ENCODE peak calls at places on chromosomes 5 and 9, in five cellular contexts. I is lower lobe of right lung, H is sigmoid colon, M is esophagus squamous epithelium, T is PC-9. U is an unnamed sample.

GRCh38 chr9:110977259-110977709 is 61.0 kb downstream of the LPAR1 start:
- DNase-seq in M (no peak), I (no peak), H (no peak), T (peak), U (no peak)

GRCh38 chr5:178063277-178063676 is 50.1 kb upstream of the N4BP3 start:
- DNase-seq in M (no peak), H (no peak), I (no peak), T (no peak), U (no peak)

GRCh38 chr5:102758576-102758975 is 3.5 kb downstream of the PAM start:
- DNase-seq in T (no peak), I (no peak), M (no peak), H (no peak), U (no peak)

GRCh38 chr9:75712690-75713089 is 177.8 kb upstream of the PCSK5 start:
- DNase-seq in I (no peak), M (no peak), T (no peak), H (no peak), U (no peak)

GRCh38 chr9:12554636-12555035 is 138.5 kb upstream of the TYRP1 start:
- DNase-seq in T (no peak), M (no peak), H (no peak), I (no peak), U (no peak)

GRCh38 chr9:120846251-120846869 is 3.6 kb upstream of the PSMD5 start:
- DNase-seq in T (no peak), M (no peak), H (no peak), I (no peak), U (no peak)

GRCh38 chr9:131809941-131810344 is 70.1 kb upstream of the RAPGEF1 start:
- DNase-seq in T (no peak), I (no peak), M (no peak), H (no peak), U (no peak)

GRCh38 chr9:3903273-3903672 is 377.5 kb upstream of the RFX3 start:
- DNase-seq in I (no peak), M (no peak), T (no peak), H (no peak), U (no peak)

GRCh38 chr5:124773291-124774001 is 27.0 kb upstream of the ZNF608 start:
- DNase-seq in T (no peak), H (no peak), M (no peak), I (no peak), U (no peak)

GRCh38 chr5:157718529-157718928 is 12.7 kb upstream of the THG1L start:
- DNase-seq in I (no peak), H (no peak), T (no peak), M (no peak), U (no peak)

GRCh38 chr5:147092044-147092443 is 142.8 kb upstream of the STK32A start:
- DNase-seq in I (no peak), H (no peak), M (no peak), T (no peak), U (no peak)

GRCh38 chr5:121497176-121497575 is 354.5 kb upstream of the FTMT start:
- DNase-seq in I (no peak), H (no peak), T (no peak), M (no peak), U (no peak)

GRCh38 chr9:438961-439768 is 224.5 kb downstream of the DOCK8 start:
- DNase-seq in M (no peak), I (no peak), H (peak), T (no peak), U (no peak)

GRCh38 chr9:441131-441530 is 226.5 kb downstream of the DOCK8 start:
- DNase-seq in I (no peak), T (no peak), H (no peak), M (no peak), U (no peak)

GRCh38 chr9:438066-438465 is 223.4 kb downstream of the DOCK8 start:
- DNase-seq in I (no peak), M (no peak), T (no peak), H (no peak), U (no peak)

DNA sequence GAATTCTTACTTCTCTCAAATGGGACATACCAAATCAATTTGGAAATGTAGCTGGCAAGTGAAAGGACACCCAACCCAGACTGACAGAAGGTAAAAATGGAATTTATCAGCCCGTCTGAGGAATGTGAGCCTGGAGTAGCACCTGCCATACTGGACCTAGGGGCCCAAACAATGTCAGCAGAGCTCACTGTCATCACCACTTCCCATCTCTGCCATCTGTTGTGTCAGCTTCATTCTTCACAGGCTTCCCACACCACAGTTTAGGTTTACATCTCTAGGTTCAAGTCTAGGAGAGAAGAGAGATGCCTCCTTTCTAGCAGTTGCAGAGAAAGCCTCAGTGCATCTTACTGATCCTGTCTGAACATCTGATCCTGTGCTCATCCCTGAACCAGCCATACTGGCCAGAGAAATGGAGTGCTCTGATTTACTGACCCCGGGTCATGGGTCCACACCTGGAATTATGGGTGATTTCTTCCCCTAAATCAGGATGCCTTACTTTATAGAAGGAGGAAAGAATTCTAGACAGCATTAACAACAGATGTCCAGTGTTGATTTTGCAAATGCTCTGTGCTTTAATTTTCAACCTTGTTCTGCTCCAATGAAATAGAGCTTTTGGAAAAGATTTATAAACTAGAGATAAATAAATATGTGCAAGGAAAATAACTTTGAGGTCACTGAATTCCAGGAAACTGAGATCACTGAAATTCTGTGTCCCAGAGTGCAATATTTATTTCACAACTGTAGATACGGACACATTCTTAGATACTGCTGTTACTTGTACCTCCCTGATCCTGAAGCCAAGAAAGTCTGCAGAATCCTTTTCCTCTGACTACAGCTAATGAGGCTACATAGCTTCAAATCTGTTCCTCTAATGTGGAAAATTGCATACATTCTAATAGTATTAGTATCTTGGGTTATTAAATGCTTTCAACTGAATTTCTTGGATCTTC is 222.7 kb downstream of the DOCK8 start:
- DNase-seq in I (no peak), T (peak), H (no peak), M (no peak), U (no peak)
- H3K27ac ChIP-seq in I (peak), T (peak), H (peak), M (peak), U (peak)

GRCh38 chr9:109017493-109017892 is 4.2 kb upstream of the CTNNAL1 start:
- DNase-seq in T (no peak), I (no peak), H (no peak), M (no peak), U (no peak)
- H3K27ac ChIP-seq in T (no peak), I (peak), H (no peak), M (no peak), U (no peak)

DNA sequence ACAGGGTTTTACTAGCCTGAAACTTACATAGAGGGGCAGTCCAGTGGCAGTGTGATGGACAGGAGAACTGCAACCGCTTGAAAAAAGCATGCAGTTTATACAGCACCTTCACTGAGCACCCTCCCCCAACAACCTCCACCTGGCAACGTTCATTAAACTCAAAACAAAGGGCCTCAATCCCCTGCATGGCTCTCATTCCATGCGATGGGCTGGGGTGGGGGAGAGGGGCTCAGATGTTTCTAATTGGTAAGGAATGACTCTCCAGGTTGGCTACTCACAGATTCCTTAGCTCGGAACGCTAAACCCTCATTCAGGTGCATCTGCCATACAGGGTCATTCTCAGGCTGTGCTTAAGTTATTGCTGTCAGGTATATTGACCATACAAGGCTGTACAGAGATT is 80.9 kb upstream of the ITGA1 start:
- DNase-seq in T (no peak), H (no peak), M (no peak), I (no peak), U (no peak)
- H3K27ac ChIP-seq in T (no peak), H (no peak), M (no peak), I (no peak), U (no peak)

DNA sequence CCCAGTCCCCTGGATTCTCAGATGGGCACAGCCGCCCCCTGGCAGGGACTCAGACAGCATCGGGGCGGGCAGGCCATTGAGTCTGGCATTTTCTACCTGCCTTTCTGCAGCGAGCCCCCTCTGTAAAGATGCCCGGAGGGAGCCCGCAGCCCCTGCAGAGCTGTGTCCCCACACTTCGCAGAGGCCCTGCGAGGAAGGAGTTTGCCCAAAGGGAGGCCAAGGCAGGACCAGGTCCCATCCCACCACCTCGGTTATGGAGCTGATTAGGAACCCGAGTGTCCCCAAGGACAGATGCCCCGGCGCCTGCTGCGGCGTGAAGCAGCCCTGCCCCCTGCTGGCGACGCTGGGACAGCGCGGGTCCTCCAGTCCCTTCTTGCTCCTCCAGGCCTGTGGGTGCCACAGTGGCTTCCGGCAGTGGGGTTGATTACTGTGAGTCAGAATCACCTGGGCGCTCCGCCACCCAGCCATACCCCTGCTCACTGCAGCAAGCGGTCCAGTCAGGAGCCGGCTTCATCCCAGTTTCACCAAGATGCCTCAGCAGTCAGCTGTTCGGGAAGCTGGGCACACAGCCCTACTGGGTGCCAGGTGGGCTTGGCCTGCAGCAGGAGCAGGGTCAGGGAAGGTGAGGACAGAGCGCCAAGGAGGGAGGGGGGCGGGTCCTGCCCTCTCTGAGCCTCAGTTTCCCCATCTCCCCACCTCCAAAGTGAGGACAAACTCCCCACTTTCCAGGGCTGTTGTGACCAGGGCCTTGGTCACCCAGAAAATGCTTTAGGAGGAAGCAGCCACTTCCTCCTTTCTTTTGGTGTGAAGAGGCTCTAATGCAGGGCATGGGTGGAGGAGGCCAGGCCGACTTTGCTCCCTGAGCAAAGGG is 117.1 kb downstream of the RXRA start:
- DNase-seq in I (peak), M (peak), T (peak), H (peak), U (peak)
- H3K27ac ChIP-seq in I (peak), M (peak), T (no peak), H (no peak), U (no peak)

DNA sequence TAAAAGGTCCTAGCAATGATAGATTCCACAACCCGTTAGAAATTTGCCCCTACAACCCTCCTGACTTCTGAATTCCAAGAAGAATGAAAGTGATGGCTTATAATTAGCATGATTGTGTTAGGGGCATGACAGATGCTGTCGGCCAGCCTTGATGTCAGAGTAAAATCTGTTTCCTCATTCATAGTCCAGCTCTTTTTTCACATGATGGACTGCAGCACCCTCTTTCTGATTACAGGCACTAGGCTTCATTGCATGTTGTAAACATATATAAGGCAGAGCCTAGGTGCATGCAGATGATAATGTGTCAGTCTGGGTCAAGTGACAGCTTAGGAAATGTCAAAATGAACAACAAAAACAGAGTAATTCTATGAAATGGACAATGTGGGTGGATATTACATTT is 226.8 kb downstream of the PDE4D start:
- DNase-seq in H (no peak), T (no peak), I (no peak), M (no peak), U (no peak)
- H3K27ac ChIP-seq in H (no peak), T (no peak), I (no peak), M (no peak), U (no peak)

GRCh38 chr5:132013711-132014110 is 2.3 kb upstream of the ACSL6 start:
- DNase-seq in M (no peak), I (peak), H (no peak), T (no peak), U (no peak)
- H3K27ac ChIP-seq in M (no peak), I (no peak), H (no peak), T (no peak), U (no peak)

U was measured in thoracic aorta.